ENCODE peak calls at places on chromosomes 2 and 18, in nine cellular contexts. R is hepatocyte, D is RWPE1, W is endothelial cell of umbilical vein, T is heart left ventricle, F is fibroblast of lung, A is heart right ventricle, G is K562, P is body of pancreas. Y is an unnamed sample.

GRCh38 chr18:35334821-35335220 is 9.4 kb downstream of the ZNF24 start:
- DNase-seq in T (no peak), W (no peak), G (no peak), D (no peak), F (peak), A (no peak), P (no peak), R (no peak), Y (no peak)

GRCh38 chr18:79682896-79683625 is 3.5 kb downstream of the CTDP1 start:
- DNase-seq in P (no peak), A (no peak), G (no peak), W (no peak), R (no peak), D (no peak), F (no peak), T (no peak), Y (no peak)

GRCh38 chr2:147829106-147829505 is 15.7 kb upstream of the ACVR2A start:
- DNase-seq in W (peak), G (no peak), A (no peak), F (peak), T (no peak), P (no peak), R (peak), D (peak), Y (no peak)

GRCh38 chr18:49041677-49042570 is 91.2 kb upstream of the SMAD7 start:
- DNase-seq in P (peak), T (peak), A (peak), R (peak), G (no peak), W (peak), D (peak), F (peak), Y (no peak)

GRCh38 chr2:67037655-67038054 is 359.5 kb upstream of the ETAA1 start:
- DNase-seq in G (no peak), D (no peak), T (no peak), W (no peak), F (no peak), R (peak), A (no peak), P (peak), Y (no peak)

GRCh38 chr2:212956665-212957064 is 194.7 kb downstream of the IKZF2 start:
- DNase-seq in D (no peak), F (peak), T (no peak), G (no peak), W (no peak), A (no peak), P (no peak), R (no peak), Y (no peak)

GRCh38 chr18:74564012-74564411 is 29.7 kb downstream of the CNDP1 start:
- DNase-seq in D (no peak), A (no peak), W (no peak), P (no peak), F (no peak), R (no peak), G (no peak), T (no peak), Y (peak)

GRCh38 chr2:68741805-68742306 is 7.2 kb downstream of the ARHGAP25 start:
- DNase-seq in D (peak), T (no peak), A (no peak), P (no peak), G (no peak), W (no peak), R (no peak), F (no peak), Y (no peak)

GRCh38 chr2:157492189-157492773 is 48.4 kb upstream of the CYTIP start:
- DNase-seq in T (peak), W (peak), P (peak), R (peak), A (peak), G (peak), D (peak), F (peak), Y (peak)

GRCh38 chr2:201118121-201118956 is 2.4 kb downstream of the CFLAR start:
- DNase-seq in R (peak), W (peak), T (peak), F (peak), P (peak), G (peak), D (peak), A (peak), Y (no peak)

GRCh38 chr18:62766266-62766665 is 50.9 kb downstream of the PHLPP1 start:
- DNase-seq in F (no peak), W (no peak), A (no peak), P (no peak), D (no peak), G (no peak), T (no peak), R (no peak), Y (no peak)

GRCh38 chr18:8984131-8984670 is 118.3 kb upstream of the NDUFV2 start:
- DNase-seq in P (no peak), W (no peak), F (no peak), A (no peak), G (no peak), T (no peak), D (no peak), R (no peak), Y (no peak)

GRCh38 chr2:108932736-108933135 is 56.3 kb downstream of the EDAR start:
- DNase-seq in W (no peak), D (no peak), T (no peak), F (no peak), G (no peak), A (no peak), R (no peak), P (no peak), Y (no peak)

GRCh38 chr2:54279385-54279784 is 23.4 kb upstream of the TSPYL6 start:
- DNase-seq in P (no peak), F (no peak), G (peak), R (no peak), A (no peak), T (no peak), D (peak), W (no peak), Y (no peak)

GRCh38 chr2:26351375-26352090 is 4.9 kb upstream of the ADGRF3 start:
- DNase-seq in D (no peak), P (no peak), W (no peak), T (no peak), F (no peak), A (no peak), R (no peak), G (no peak), Y (no peak)
- TF ChIP-seq CTCF in D (no peak), P (no peak), W (no peak), T (no peak), F (no peak), A (no peak), R (no peak), G (no peak), Y (no peak)

GRCh38 chr2:71275939-71276310 is 49.0 kb upstream of the PAIP2B start:
- DNase-seq in P (no peak), D (no peak), T (no peak), R (no peak), F (no peak), G (no peak), A (no peak), W (no peak), Y (no peak)
- TF ChIP-seq CTCF in P (no peak), D (no peak), T (no peak), R (no peak), F (no peak), G (no peak), A (no peak), W (no peak), Y (no peak)

GRCh38 chr2:12321017-12321641 is 395.6 kb upstream of the TRIB2 start:
- DNase-seq in D (peak), A (peak), R (peak), W (no peak), T (peak), F (peak), G (no peak), P (peak), Y (no peak)
- TF ChIP-seq CTCF in D (no peak), A (no peak), R (no peak), W (no peak), T (no peak), F (peak), G (no peak), P (no peak), Y (no peak)

DNA sequence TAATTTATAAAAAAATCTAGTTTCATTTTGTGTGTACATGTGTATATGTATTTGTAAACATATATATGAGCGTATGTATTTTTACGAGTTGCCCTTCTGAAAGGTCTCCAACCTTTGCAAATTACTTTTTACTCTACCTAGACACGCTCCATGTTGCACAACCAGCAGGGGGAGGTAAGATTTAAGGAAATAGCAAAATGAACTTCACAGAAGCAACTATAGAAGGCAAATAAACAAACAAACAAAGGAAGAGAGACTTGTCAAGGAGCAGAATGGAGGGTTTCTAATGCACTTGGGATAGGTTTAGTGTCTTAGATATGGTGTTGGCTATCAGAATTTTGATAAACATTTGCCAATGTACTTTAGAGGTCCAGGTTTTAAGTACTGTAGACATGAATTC is 820.5 kb upstream of the POU3F3 start:
- DNase-seq in G (no peak), F (no peak), A (no peak), D (peak), W (no peak), R (peak), P (no peak), T (no peak), Y (no peak)
- TF ChIP-seq CTCF in G (no peak), F (no peak), A (no peak), D (peak), W (no peak), R (peak), P (peak), T (no peak), Y (peak)